ENCODE peak calls at places on chromosomes 12 and 14, in six cellular contexts. One of them, this sample, is unnamed.

GRCh38 chr12:105748806-105749600 is 389.8 kb downstream of the NUAK1 start:
- DNase-seq in left ventricle myocardium superior: peak; percentile 38
- DNase-seq in lower leg skin: no peak
- DNase-seq in mesenteric fat pad: no peak
- DNase-seq in neural crest cell: no peak
- DNase-seq in naive thymus-derived CD8-positive, alpha-beta T cell: no peak
- DNase-seq in this sample: no peak

GRCh38 chr12:41476499-41476898 is 288.4 kb downstream of the PDZRN4 start:
- DNase-seq in left ventricle myocardium superior: no peak
- DNase-seq in mesenteric fat pad: no peak
- DNase-seq in neural crest cell: no peak
- DNase-seq in naive thymus-derived CD8-positive, alpha-beta T cell: no peak
- DNase-seq in lower leg skin: no peak
- DNase-seq in this sample: no peak

GRCh38 chr12:19045421-19045820 is 84.1 kb upstream of the PLEKHA5 start:
- DNase-seq in naive thymus-derived CD8-positive, alpha-beta T cell: no peak
- DNase-seq in left ventricle myocardium superior: no peak
- DNase-seq in mesenteric fat pad: no peak
- DNase-seq in lower leg skin: no peak
- DNase-seq in neural crest cell: no peak
- DNase-seq in this sample: no peak

GRCh38 chr14:68939893-68940613 is 39.0 kb downstream of the ACTN1 start:
- DNase-seq in neural crest cell: no peak
- DNase-seq in lower leg skin: no peak
- DNase-seq in mesenteric fat pad: no peak
- DNase-seq in left ventricle myocardium superior: peak; percentile 81
- DNase-seq in naive thymus-derived CD8-positive, alpha-beta T cell: peak; percentile 36
- DNase-seq in this sample: no peak

GRCh38 chr12:59431266-59431665 is 164.6 kb upstream of the SLC16A7 start:
- DNase-seq in left ventricle myocardium superior: no peak
- DNase-seq in naive thymus-derived CD8-positive, alpha-beta T cell: peak; percentile 11
- DNase-seq in lower leg skin: no peak
- DNase-seq in mesenteric fat pad: no peak
- DNase-seq in neural crest cell: no peak
- DNase-seq in this sample: no peak

GRCh38 chr12:8081228-8081920 is 700 bp upstream of the NECAP1 start:
- DNase-seq in mesenteric fat pad: no peak
- DNase-seq in lower leg skin: no peak
- DNase-seq in naive thymus-derived CD8-positive, alpha-beta T cell: peak; percentile 33
- DNase-seq in neural crest cell: no peak
- DNase-seq in left ventricle myocardium superior: no peak
- DNase-seq in this sample: no peak

GRCh38 chr12:54596526-54596946 is 8.1 kb upstream of the PPP1R1A start:
- DNase-seq in naive thymus-derived CD8-positive, alpha-beta T cell: peak; percentile 42
- DNase-seq in lower leg skin: peak; percentile 34
- DNase-seq in mesenteric fat pad: no peak
- DNase-seq in neural crest cell: peak; percentile 80
- DNase-seq in left ventricle myocardium superior: peak; percentile 77
- DNase-seq in this sample: peak; percentile 60

GRCh38 chr14:22982013-22982476 is 306 bp downstream of the AJUBA start:
- DNase-seq in neural crest cell: peak; percentile 17
- DNase-seq in lower leg skin: no peak
- DNase-seq in left ventricle myocardium superior: no peak
- DNase-seq in naive thymus-derived CD8-positive, alpha-beta T cell: peak; percentile 18
- DNase-seq in mesenteric fat pad: no peak
- DNase-seq in this sample: no peak

GRCh38 chr14:99729991-99730875 is 46.1 kb downstream of the CYP46A1 start:
- DNase-seq in lower leg skin: no peak
- DNase-seq in mesenteric fat pad: peak; percentile 90
- DNase-seq in naive thymus-derived CD8-positive, alpha-beta T cell: peak; percentile 63
- DNase-seq in neural crest cell: peak; percentile 98
- DNase-seq in left ventricle myocardium superior: peak; percentile 86
- DNase-seq in this sample: peak; percentile 65

GRCh38 chr12:108297895-108298760 is 41.0 kb downstream of the CMKLR1 start:
- DNase-seq in neural crest cell: no peak
- DNase-seq in naive thymus-derived CD8-positive, alpha-beta T cell: no peak
- DNase-seq in lower leg skin: no peak
- DNase-seq in left ventricle myocardium superior: no peak
- DNase-seq in mesenteric fat pad: no peak
- DNase-seq in this sample: no peak

GRCh38 chr12:89344862-89345202 is 7.5 kb downstream of the DUSP6 start:
- DNase-seq in naive thymus-derived CD8-positive, alpha-beta T cell: no peak
- DNase-seq in mesenteric fat pad: no peak
- DNase-seq in left ventricle myocardium superior: no peak
- DNase-seq in neural crest cell: no peak
- DNase-seq in lower leg skin: no peak
- DNase-seq in this sample: no peak

GRCh38 chr14:51173863-51174262 is 66.2 kb upstream of the TMX1 start:
- DNase-seq in naive thymus-derived CD8-positive, alpha-beta T cell: no peak
- DNase-seq in neural crest cell: no peak
- DNase-seq in left ventricle myocardium superior: no peak
- DNase-seq in mesenteric fat pad: no peak
- DNase-seq in lower leg skin: no peak
- DNase-seq in this sample: no peak

GRCh38 chr14:25118671-25119070 is 68.7 kb upstream of the STXBP6 start:
- DNase-seq in mesenteric fat pad: no peak
- DNase-seq in lower leg skin: no peak
- DNase-seq in left ventricle myocardium superior: no peak
- DNase-seq in naive thymus-derived CD8-positive, alpha-beta T cell: no peak
- DNase-seq in neural crest cell: no peak
- DNase-seq in this sample: no peak

GRCh38 chr14:93970967-93971634 is 5.3 kb downstream of the ASB2 start:
- DNase-seq in lower leg skin: no peak
- DNase-seq in neural crest cell: no peak
- DNase-seq in naive thymus-derived CD8-positive, alpha-beta T cell: peak; percentile 32
- DNase-seq in mesenteric fat pad: no peak
- DNase-seq in left ventricle myocardium superior: no peak
- DNase-seq in this sample: no peak

GRCh38 chr12:8493084-8493483 is 20.2 kb upstream of the CLEC4D start:
- DNase-seq in naive thymus-derived CD8-positive, alpha-beta T cell: peak; percentile 63
- DNase-seq in mesenteric fat pad: no peak
- DNase-seq in neural crest cell: no peak
- DNase-seq in left ventricle myocardium superior: no peak
- DNase-seq in lower leg skin: peak; percentile 39
- DNase-seq in this sample: no peak

GRCh38 chr12:127595506-127595905 is 671.5 kb upstream of the TMEM132C start:
- DNase-seq in lower leg skin: no peak
- DNase-seq in naive thymus-derived CD8-positive, alpha-beta T cell: no peak
- DNase-seq in left ventricle myocardium superior: no peak
- DNase-seq in mesenteric fat pad: no peak
- DNase-seq in neural crest cell: no peak
- DNase-seq in this sample: no peak

GRCh38 chr12:64796205-64796845 is 28.1 kb upstream of the TBC1D30 start:
- DNase-seq in neural crest cell: peak; percentile 68
- DNase-seq in naive thymus-derived CD8-positive, alpha-beta T cell: peak; percentile 52
- DNase-seq in lower leg skin: peak; percentile 79
- DNase-seq in mesenteric fat pad: no peak
- DNase-seq in left ventricle myocardium superior: no peak
- DNase-seq in this sample: peak; percentile 77

GRCh38 chr12:89636776-89637160 is 71.9 kb downstream of the ATP2B1 start:
- DNase-seq in mesenteric fat pad: no peak
- DNase-seq in left ventricle myocardium superior: no peak
- DNase-seq in naive thymus-derived CD8-positive, alpha-beta T cell: no peak
- DNase-seq in lower leg skin: no peak
- DNase-seq in neural crest cell: no peak
- DNase-seq in this sample: no peak

GRCh38 chr12:123164222-123164621 is 13.3 kb upstream of the PITPNM2 start:
- DNase-seq in left ventricle myocardium superior: no peak
- DNase-seq in mesenteric fat pad: no peak
- DNase-seq in neural crest cell: no peak
- DNase-seq in naive thymus-derived CD8-positive, alpha-beta T cell: no peak
- DNase-seq in lower leg skin: no peak
- DNase-seq in this sample: no peak

GRCh38 chr14:76115010-76115422 is 36.7 kb upstream of the GPATCH2L start:
- DNase-seq in lower leg skin: no peak
- DNase-seq in left ventricle myocardium superior: no peak
- DNase-seq in neural crest cell: no peak
- DNase-seq in mesenteric fat pad: no peak
- DNase-seq in naive thymus-derived CD8-positive, alpha-beta T cell: no peak
- DNase-seq in this sample: no peak

GRCh38 chr12:20885116-20885515 is 74.6 kb downstream of the SLCO1B3 start:
- DNase-seq in neural crest cell: no peak
- DNase-seq in mesenteric fat pad: no peak
- DNase-seq in lower leg skin: no peak
- DNase-seq in left ventricle myocardium superior: no peak
- DNase-seq in naive thymus-derived CD8-positive, alpha-beta T cell: no peak
- DNase-seq in this sample: no peak

GRCh38 chr14:105398044-105398725 is at the start of gene TEX22:
- DNase-seq in mesenteric fat pad: peak; percentile 97
- DNase-seq in lower leg skin: peak; percentile 73
- DNase-seq in naive thymus-derived CD8-positive, alpha-beta T cell: peak; percentile 87
- DNase-seq in left ventricle myocardium superior: peak; percentile 97
- DNase-seq in neural crest cell: peak; percentile 93
- DNase-seq in this sample: peak; percentile 88

This sample was measured in lung.